ENCODE peak calls at places on chromosome 18, in five cellular contexts. One of them, this sample, is unnamed.

GRCh38 chr18:46395795-46396194 is 261.2 kb downstream of the LOXHD1 start:
- DNase-seq in AG04450: no peak
- DNase-seq in choroid plexus epithelial cell: no peak
- DNase-seq in GM23338: no peak
- DNase-seq in retinal pigment epithelial cell: no peak
- DNase-seq in this sample: no peak

GRCh38 chr18:58140366-58141325 is 96.6 kb downstream of the NEDD4L start:
- DNase-seq in GM23338: no peak
- DNase-seq in choroid plexus epithelial cell: no peak
- DNase-seq in AG04450: no peak
- DNase-seq in retinal pigment epithelial cell: no peak
- DNase-seq in this sample: no peak

GRCh38 chr18:28905509-28905908 is 728.6 kb upstream of the CDH2 start:
- DNase-seq in retinal pigment epithelial cell: no peak
- DNase-seq in AG04450: no peak
- DNase-seq in GM23338: no peak
- DNase-seq in choroid plexus epithelial cell: peak
- DNase-seq in this sample: no peak

GRCh38 chr18:7273301-7273911 is 42.5 kb downstream of the LRRC30 start:
- DNase-seq in retinal pigment epithelial cell: no peak
- DNase-seq in choroid plexus epithelial cell: peak
- DNase-seq in AG04450: no peak
- DNase-seq in GM23338: no peak
- DNase-seq in this sample: no peak

GRCh38 chr18:3383381-3383915 is 66.5 kb upstream of the TGIF1 start:
- DNase-seq in retinal pigment epithelial cell: no peak
- DNase-seq in GM23338: peak
- DNase-seq in AG04450: no peak
- DNase-seq in choroid plexus epithelial cell: no peak
- DNase-seq in this sample: no peak

GRCh38 chr18:51668101-51668500 is 470.6 kb upstream of the MEX3C start:
- DNase-seq in GM23338: peak
- DNase-seq in choroid plexus epithelial cell: peak
- DNase-seq in retinal pigment epithelial cell: no peak
- DNase-seq in AG04450: peak
- DNase-seq in this sample: peak

GRCh38 chr18:8783994-8784530 is 78.7 kb downstream of the MTCL1 start:
- DNase-seq in retinal pigment epithelial cell: no peak
- DNase-seq in AG04450: no peak
- DNase-seq in GM23338: no peak
- DNase-seq in choroid plexus epithelial cell: no peak
- DNase-seq in this sample: no peak

GRCh38 chr18:3397031-3397750 is 52.8 kb upstream of the TGIF1 start:
- DNase-seq in choroid plexus epithelial cell: no peak
- DNase-seq in AG04450: no peak
- DNase-seq in retinal pigment epithelial cell: no peak
- DNase-seq in GM23338: no peak
- DNase-seq in this sample: no peak

GRCh38 chr18:55031979-55032378 is 72.7 kb upstream of the CCDC68 start:
- DNase-seq in choroid plexus epithelial cell: no peak
- DNase-seq in AG04450: no peak
- DNase-seq in GM23338: no peak
- DNase-seq in retinal pigment epithelial cell: no peak
- DNase-seq in this sample: no peak

GRCh38 chr18:11761553-11761952 is 72.5 kb downstream of the GNAL start:
- DNase-seq in choroid plexus epithelial cell: peak
- DNase-seq in GM23338: peak
- DNase-seq in AG04450: no peak
- DNase-seq in retinal pigment epithelial cell: no peak
- DNase-seq in this sample: no peak

GRCh38 chr18:78717766-78718150 is 261.9 kb upstream of the SALL3 start:
- DNase-seq in AG04450: no peak
- DNase-seq in GM23338: no peak
- DNase-seq in retinal pigment epithelial cell: no peak
- DNase-seq in choroid plexus epithelial cell: no peak
- DNase-seq in this sample: no peak

GRCh38 chr18:21450913-21451312 is 149.6 kb downstream of the ESCO1 start:
- DNase-seq in retinal pigment epithelial cell: peak
- DNase-seq in GM23338: no peak
- DNase-seq in choroid plexus epithelial cell: no peak
- DNase-seq in AG04450: no peak
- DNase-seq in this sample: peak

GRCh38 chr18:30265190-30265589 is 777.4 kb downstream of the DSC3 start:
- DNase-seq in choroid plexus epithelial cell: no peak
- DNase-seq in AG04450: no peak
- DNase-seq in GM23338: no peak
- DNase-seq in retinal pigment epithelial cell: no peak
- DNase-seq in this sample: no peak

GRCh38 chr18:21897811-21898210 is 157.2 kb downstream of the MIB1 start:
- DNase-seq in GM23338: peak
- DNase-seq in retinal pigment epithelial cell: no peak
- DNase-seq in choroid plexus epithelial cell: peak
- DNase-seq in AG04450: no peak
- DNase-seq in this sample: peak

GRCh38 chr18:12520442-12520992 is 112.8 kb downstream of the PRELID3A start:
- DNase-seq in choroid plexus epithelial cell: peak
- DNase-seq in AG04450: no peak
- DNase-seq in GM23338: no peak
- DNase-seq in retinal pigment epithelial cell: no peak
- DNase-seq in this sample: no peak

GRCh38 chr18:53534203-53534602 is 690.3 kb downstream of the MBD2 start:
- DNase-seq in choroid plexus epithelial cell: no peak
- DNase-seq in AG04450: no peak
- DNase-seq in retinal pigment epithelial cell: no peak
- DNase-seq in GM23338: no peak
- DNase-seq in this sample: no peak

GRCh38 chr18:45783097-45784075 is 42.1 kb upstream of the SIGLEC15 start:
- DNase-seq in retinal pigment epithelial cell: no peak
- DNase-seq in GM23338: peak
- DNase-seq in AG04450: no peak
- DNase-seq in choroid plexus epithelial cell: peak
- DNase-seq in this sample: no peak

GRCh38 chr18:9782073-9782857 is 74.2 kb downstream of the RAB31 start:
- DNase-seq in retinal pigment epithelial cell: peak
- DNase-seq in AG04450: peak
- DNase-seq in choroid plexus epithelial cell: peak
- DNase-seq in GM23338: no peak
- DNase-seq in this sample: peak

GRCh38 chr18:48931680-48932461 is 18.9 kb downstream of the SMAD7 start:
- DNase-seq in GM23338: no peak
- DNase-seq in choroid plexus epithelial cell: no peak
- DNase-seq in AG04450: no peak
- DNase-seq in retinal pigment epithelial cell: no peak
- DNase-seq in this sample: no peak

GRCh38 chr18:43277164-43277600 is at the start of gene SYT4:
- DNase-seq in GM23338: peak
- DNase-seq in AG04450: no peak
- DNase-seq in choroid plexus epithelial cell: peak
- DNase-seq in retinal pigment epithelial cell: peak
- DNase-seq in this sample: peak

GRCh38 chr18:39057423-39058057 is 1491.9 kb upstream of the CELF4 start:
- DNase-seq in choroid plexus epithelial cell: peak
- DNase-seq in GM23338: no peak
- DNase-seq in AG04450: no peak
- DNase-seq in retinal pigment epithelial cell: peak
- DNase-seq in this sample: peak

GRCh38 chr18:27202771-27203170 is 17.7 kb upstream of the CHST9 start:
- DNase-seq in AG04450: no peak
- DNase-seq in retinal pigment epithelial cell: peak
- DNase-seq in GM23338: no peak
- DNase-seq in choroid plexus epithelial cell: peak
- DNase-seq in this sample: no peak

GRCh38 chr18:12011199-12011961 is 30.1 kb downstream of the IMPA2 start:
- DNase-seq in choroid plexus epithelial cell: no peak
- DNase-seq in retinal pigment epithelial cell: no peak
- DNase-seq in AG04450: no peak
- DNase-seq in GM23338: no peak
- DNase-seq in this sample: no peak

GRCh38 chr18:58538604-58539386 is 90.1 kb downstream of the ALPK2 start:
- DNase-seq in GM23338: peak
- DNase-seq in choroid plexus epithelial cell: peak
- DNase-seq in AG04450: no peak
- DNase-seq in retinal pigment epithelial cell: no peak
- DNase-seq in this sample: no peak

GRCh38 chr18:12598181-12598921 is 59.6 kb downstream of the SPIRE1 start:
- DNase-seq in retinal pigment epithelial cell: no peak
- DNase-seq in choroid plexus epithelial cell: peak
- DNase-seq in AG04450: no peak
- DNase-seq in GM23338: peak
- DNase-seq in this sample: no peak

GRCh38 chr18:78913830-78914585 is 65.6 kb upstream of the SALL3 start:
- DNase-seq in retinal pigment epithelial cell: no peak
- DNase-seq in AG04450: no peak
- DNase-seq in choroid plexus epithelial cell: no peak
- DNase-seq in GM23338: no peak
- DNase-seq in this sample: no peak

GRCh38 chr18:54149078-54149697 is 75.3 kb downstream of the MBD2 start:
- DNase-seq in choroid plexus epithelial cell: peak
- DNase-seq in retinal pigment epithelial cell: peak
- DNase-seq in GM23338: peak
- DNase-seq in AG04450: peak
- DNase-seq in this sample: peak

GRCh38 chr18:23812566-23813440 is 123.5 kb downstream of the LAMA3 start:
- DNase-seq in GM23338: peak
- DNase-seq in AG04450: no peak
- DNase-seq in choroid plexus epithelial cell: peak
- DNase-seq in retinal pigment epithelial cell: no peak
- DNase-seq in this sample: no peak

GRCh38 chr18:36298113-36298701 is 694 bp downstream of the FHOD3 start:
- DNase-seq in retinal pigment epithelial cell: no peak
- DNase-seq in choroid plexus epithelial cell: no peak
- DNase-seq in AG04450: no peak
- DNase-seq in GM23338: peak
- DNase-seq in this sample: no peak
- H3K4me3 ChIP-seq in retinal pigment epithelial cell: peak
- H3K4me3 ChIP-seq in choroid plexus epithelial cell: peak
- H3K4me3 ChIP-seq in AG04450: peak
- H3K4me3 ChIP-seq in GM23338: peak
- H3K4me3 ChIP-seq in this sample: peak

GRCh38 chr18:56309104-56309503 is 329.3 kb downstream of the TXNL1 start:
- DNase-seq in retinal pigment epithelial cell: no peak
- DNase-seq in choroid plexus epithelial cell: no peak
- DNase-seq in AG04450: no peak
- DNase-seq in GM23338: no peak
- DNase-seq in this sample: no peak

GRCh38 chr18:56312554-56312953 is 325.8 kb downstream of the TXNL1 start:
- DNase-seq in GM23338: no peak
- DNase-seq in AG04450: no peak
- DNase-seq in choroid plexus epithelial cell: peak
- DNase-seq in retinal pigment epithelial cell: no peak
- DNase-seq in this sample: no peak

GRCh38 chr18:56316727-56317126 is 321.7 kb downstream of the TXNL1 start:
- DNase-seq in choroid plexus epithelial cell: no peak
- DNase-seq in retinal pigment epithelial cell: no peak
- DNase-seq in AG04450: no peak
- DNase-seq in GM23338: no peak
- DNase-seq in this sample: no peak

GRCh38 chr18:56315363-56315762 is 323.0 kb downstream of the TXNL1 start:
- DNase-seq in GM23338: no peak
- DNase-seq in choroid plexus epithelial cell: peak
- DNase-seq in retinal pigment epithelial cell: no peak
- DNase-seq in AG04450: no peak
- DNase-seq in this sample: no peak

DNA sequence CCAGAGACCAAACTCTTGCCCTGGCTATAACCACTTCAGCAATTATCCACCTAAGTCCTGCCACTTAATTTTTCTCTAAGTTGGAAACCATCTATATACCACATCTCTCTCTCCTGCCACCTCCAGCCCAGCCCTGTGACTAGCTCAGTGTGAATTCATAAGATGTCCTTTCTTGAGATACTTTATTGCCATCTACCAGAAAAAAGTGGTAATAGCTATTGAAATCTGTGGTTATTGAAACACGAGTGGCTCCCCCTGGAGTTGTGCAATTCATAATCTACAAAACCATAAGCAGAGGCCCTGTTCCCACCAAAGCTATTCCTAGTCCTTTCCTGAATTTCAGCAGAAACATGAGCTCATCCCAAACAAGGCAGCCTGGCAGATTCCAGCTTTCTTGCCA is 324.0 kb downstream of the TXNL1 start:
- DNase-seq in choroid plexus epithelial cell: no peak
- DNase-seq in GM23338: no peak
- DNase-seq in retinal pigment epithelial cell: no peak
- DNase-seq in AG04450: no peak
- DNase-seq in this sample: no peak
- TF ChIP-seq CTCF in choroid plexus epithelial cell: no peak
- TF ChIP-seq CTCF in GM23338: peak
- TF ChIP-seq CTCF in retinal pigment epithelial cell: no peak
- TF ChIP-seq CTCF in AG04450: peak
- TF ChIP-seq CTCF in this sample: peak

DNA sequence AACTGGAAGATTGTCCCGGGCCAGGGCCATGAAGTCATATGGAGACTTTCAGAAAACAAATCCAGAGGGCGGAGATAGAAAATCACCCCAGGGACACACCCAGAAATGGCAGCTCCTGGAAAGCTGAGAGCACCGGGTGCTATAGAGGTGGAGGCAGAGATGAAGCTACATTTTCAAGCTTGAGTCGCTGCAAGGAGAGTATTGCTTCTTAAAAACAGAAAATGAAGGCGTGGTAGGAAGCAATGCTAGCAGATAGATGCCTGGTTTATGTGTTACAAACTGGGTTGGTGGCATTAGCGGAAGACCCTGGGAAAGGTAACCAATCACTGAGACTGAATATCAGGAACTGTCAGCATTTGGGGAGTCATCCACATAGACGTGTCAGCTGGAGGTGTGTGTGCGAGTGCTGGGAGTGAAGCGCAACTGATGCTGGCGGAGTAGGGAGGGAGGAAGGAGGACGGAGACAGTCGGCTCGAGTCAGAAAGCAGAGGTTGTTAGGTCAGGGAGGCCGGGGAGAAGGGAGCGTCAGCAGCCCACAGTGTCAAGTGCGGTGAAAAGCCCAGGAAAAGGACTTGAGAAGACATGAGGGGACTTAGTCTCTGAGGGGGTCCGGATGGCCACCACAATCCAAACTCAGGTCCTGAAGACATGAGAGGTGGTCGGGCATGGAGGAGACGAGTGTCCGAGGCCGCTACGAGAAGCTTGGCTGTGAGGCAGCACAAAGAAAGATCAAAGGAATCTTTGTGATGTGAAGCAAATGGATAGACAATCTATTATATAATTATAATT is 45.4 kb downstream of the C18orf63 start:
- DNase-seq in GM23338: peak
- DNase-seq in AG04450: no peak
- DNase-seq in choroid plexus epithelial cell: no peak
- DNase-seq in retinal pigment epithelial cell: no peak
- DNase-seq in this sample: no peak
- H3K4me3 ChIP-seq in GM23338: no peak
- H3K4me3 ChIP-seq in AG04450: no peak
- H3K4me3 ChIP-seq in choroid plexus epithelial cell: no peak
- H3K4me3 ChIP-seq in retinal pigment epithelial cell: no peak
- H3K4me3 ChIP-seq in this sample: no peak

DNA sequence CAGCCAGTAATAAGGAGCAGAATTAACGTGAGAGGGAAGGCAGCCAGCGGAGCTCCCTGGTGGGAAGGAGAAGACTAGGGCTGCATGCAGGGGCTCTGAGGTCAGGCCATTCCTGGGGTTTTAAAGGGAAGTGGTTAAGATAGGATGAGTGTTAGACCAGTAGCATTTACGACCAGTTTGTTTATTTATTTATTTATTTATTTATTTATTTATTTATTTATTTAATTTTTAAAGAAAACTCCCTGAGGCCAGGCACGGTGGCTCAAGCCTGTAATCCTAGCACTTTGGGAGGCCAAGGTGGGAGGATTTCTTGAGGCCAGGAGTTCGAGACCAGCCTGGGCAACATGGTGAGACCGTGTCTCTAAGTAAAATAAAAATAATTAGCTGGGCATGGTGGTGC is 152.8 kb downstream of the FHOD3 start:
- DNase-seq in AG04450: no peak
- DNase-seq in GM23338: peak
- DNase-seq in retinal pigment epithelial cell: no peak
- DNase-seq in choroid plexus epithelial cell: no peak
- DNase-seq in this sample: no peak
- TF ChIP-seq CTCF in AG04450: no peak
- TF ChIP-seq CTCF in GM23338: no peak
- TF ChIP-seq CTCF in retinal pigment epithelial cell: no peak
- TF ChIP-seq CTCF in choroid plexus epithelial cell: no peak
- TF ChIP-seq CTCF in this sample: no peak

This sample was measured in astrocyte of the cerebellum.